ENCODE peak calls at places on chromosomes 11 and 22, in six cellular contexts. W is A549, T is WTC11, V is GM12878, R is SK-N-SH, H is K562. C is an unnamed sample.

GRCh38 chr22:42964994-42965699 is 49.8 kb downstream of the PACSIN2 start:
- DNase-seq in W (no peak), T (peak), V (no peak), R (no peak), H (no peak), C (no peak)

GRCh38 chr11:33044281-33044680 is 4.9 kb downstream of the TCP11L1 start:
- DNase-seq in W (peak), T (no peak), V (no peak), R (no peak), H (no peak), C (no peak)

GRCh38 chr11:130613396-130613795 is 165.0 kb downstream of the ADAMTS15 start:
- DNase-seq in W (no peak), T (no peak), V (no peak), R (no peak), H (no peak), C (no peak)

GRCh38 chr11:121365304-121365703 is 72.7 kb downstream of the SC5D start:
- DNase-seq in W (no peak), T (no peak), V (no peak), R (no peak), H (no peak), C (no peak)

GRCh38 chr11:28690746-28691145 is 582.6 kb downstream of the METTL15 start:
- DNase-seq in W (no peak), T (no peak), V (no peak), R (no peak), H (no peak), C (no peak)

GRCh38 chr11:41382927-41383326 is 76.5 kb downstream of the LRRC4C start:
- DNase-seq in W (no peak), T (no peak), V (no peak), R (no peak), H (no peak), C (no peak)

GRCh38 chr11:61973603-61974162 is 6.2 kb upstream of the FTH1 start:
- DNase-seq in W (no peak), T (no peak), V (no peak), R (no peak), H (peak), C (no peak)

GRCh38 chr11:132125855-132126841 is 755.7 kb downstream of the NTM start:
- DNase-seq in W (no peak), T (no peak), V (no peak), R (peak), H (no peak), C (no peak)

GRCh38 chr11:122598971-122599370 is 56.6 kb upstream of the UBASH3B start:
- DNase-seq in W (peak), T (no peak), V (no peak), R (no peak), H (no peak), C (no peak)

GRCh38 chr11:122592641-122593040 is 62.9 kb upstream of the UBASH3B start:
- DNase-seq in W (no peak), T (no peak), V (no peak), R (no peak), H (no peak), C (no peak)

GRCh38 chr11:122599434-122599833 is 56.1 kb upstream of the UBASH3B start:
- DNase-seq in W (peak), T (no peak), V (no peak), R (no peak), H (no peak), C (no peak)

GRCh38 chr11:122595246-122595645 is 60.3 kb upstream of the UBASH3B start:
- DNase-seq in W (no peak), T (no peak), V (no peak), R (no peak), H (no peak), C (no peak)

GRCh38 chr11:122593473-122594420 is 61.8 kb upstream of the UBASH3B start:
- DNase-seq in W (no peak), T (no peak), V (no peak), R (no peak), H (no peak), C (no peak)
- TF ChIP-seq MAX in W (no peak), T (no peak), V (no peak), R (no peak), H (no peak), C (no peak)

GRCh38 chr11:87265132-87265531 is 227.4 kb downstream of the TMEM135 start:
- DNase-seq in W (no peak), T (no peak), V (no peak), R (no peak), H (no peak), C (no peak)
- TF ChIP-seq MAX in W (no peak), T (no peak), V (no peak), R (no peak), H (no peak), C (no peak)

DNA sequence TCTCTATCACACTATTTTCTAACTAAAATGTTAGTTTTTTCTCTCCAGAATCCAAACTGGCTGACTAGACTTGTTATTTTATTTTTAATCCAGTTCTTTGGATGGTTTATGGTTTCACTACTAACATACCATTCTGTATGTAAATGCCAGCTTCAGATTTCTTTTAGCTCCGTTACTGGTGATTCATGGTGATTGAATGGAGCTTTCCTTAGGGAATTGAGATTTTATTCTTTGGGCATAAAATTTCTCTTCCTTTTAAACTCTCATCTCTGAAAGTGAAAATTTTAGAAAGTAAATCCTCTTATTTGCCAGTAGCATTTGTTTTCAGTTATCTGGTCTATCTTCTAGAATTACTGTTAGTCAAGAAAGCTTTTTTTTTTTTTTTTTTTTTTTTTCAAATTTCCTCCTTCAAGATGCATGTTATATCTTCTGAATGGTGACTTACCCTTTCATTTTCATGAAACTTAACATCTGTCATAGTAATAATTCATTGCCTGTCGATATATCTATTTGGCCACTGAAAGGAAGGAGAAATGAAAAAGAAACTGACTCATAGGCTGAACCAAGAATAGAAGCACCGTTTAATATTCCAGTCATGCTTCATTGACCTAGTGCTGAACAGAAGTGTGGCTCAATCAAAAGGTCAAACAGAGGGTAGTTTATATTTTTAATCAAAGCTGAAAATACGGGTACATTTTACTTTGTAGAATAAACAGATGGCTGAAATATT is 6.4 kb downstream of the ENDOD1 start:
- DNase-seq in W (no peak), T (no peak), V (peak), R (no peak), H (no peak), C (peak)
- TF ChIP-seq MAX in W (no peak), T (no peak), V (no peak), R (peak), H (no peak), C (no peak)

DNA sequence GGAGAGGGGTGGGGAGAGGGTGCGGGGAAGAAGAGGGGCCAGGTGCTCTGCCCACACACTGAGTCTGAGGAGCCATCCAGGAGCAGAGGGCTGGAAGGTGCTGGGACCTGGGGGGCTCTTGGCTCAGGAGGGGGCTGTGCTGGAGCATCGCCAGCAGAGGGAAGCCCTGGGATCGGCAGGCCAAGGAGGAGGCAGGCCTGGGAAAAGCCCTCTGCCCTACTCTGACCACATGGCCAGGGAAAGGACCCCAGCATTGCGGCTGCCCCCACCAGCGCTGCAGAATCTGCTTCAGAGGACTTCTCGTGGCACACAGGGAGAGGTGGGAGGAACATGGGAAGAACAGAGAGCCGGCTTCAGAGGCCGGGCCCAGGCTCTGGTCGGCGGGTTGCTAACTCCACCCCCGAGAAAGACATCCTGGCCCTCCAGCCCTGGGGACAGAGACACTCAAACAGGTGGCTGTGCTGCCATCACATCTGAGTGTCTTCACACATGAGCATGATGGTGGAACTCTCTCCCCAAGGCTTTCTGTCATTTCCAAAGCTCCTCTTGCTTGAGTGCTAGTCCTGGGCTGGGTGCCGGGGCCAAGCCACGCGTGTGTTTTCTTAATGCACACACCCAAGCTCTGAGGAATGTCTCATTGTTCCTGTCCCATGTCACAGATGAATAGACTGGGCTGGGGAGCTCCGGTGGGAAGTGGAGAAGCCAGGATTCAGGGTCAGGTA is 1378.0 kb downstream of the BRD1 start:
- DNase-seq in W (peak), T (no peak), V (no peak), R (no peak), H (no peak), C (no peak)
- TF ChIP-seq MAX in W (no peak), T (no peak), V (no peak), R (no peak), H (no peak), C (no peak)

GRCh38 chr11:111870887-111871692 is at the start of gene ALG9:
- DNase-seq in W (peak), T (peak), V (peak), R (peak), H (peak), C (peak)
- TF ChIP-seq MAX in W (peak), T (no peak), V (no peak), R (peak), H (peak), C (peak)

GRCh38 chr22:41383085-41383484 is 1.3 kb downstream of the TEF start:
- DNase-seq in W (no peak), T (no peak), V (no peak), R (no peak), H (no peak), C (no peak)

GRCh38 chr22:41380993-41381328 is 781 bp upstream of the TEF start:
- DNase-seq in W (peak), T (no peak), V (no peak), R (no peak), H (peak), C (no peak)

GRCh38 chr22:41382610-41383009 is 868 bp downstream of the TEF start:
- DNase-seq in W (no peak), T (no peak), V (no peak), R (no peak), H (no peak), C (no peak)

GRCh38 chr22:41381329-41382097 is at the start of gene TEF:
- DNase-seq in W (peak), T (peak), V (peak), R (peak), H (peak), C (peak)

DNA sequence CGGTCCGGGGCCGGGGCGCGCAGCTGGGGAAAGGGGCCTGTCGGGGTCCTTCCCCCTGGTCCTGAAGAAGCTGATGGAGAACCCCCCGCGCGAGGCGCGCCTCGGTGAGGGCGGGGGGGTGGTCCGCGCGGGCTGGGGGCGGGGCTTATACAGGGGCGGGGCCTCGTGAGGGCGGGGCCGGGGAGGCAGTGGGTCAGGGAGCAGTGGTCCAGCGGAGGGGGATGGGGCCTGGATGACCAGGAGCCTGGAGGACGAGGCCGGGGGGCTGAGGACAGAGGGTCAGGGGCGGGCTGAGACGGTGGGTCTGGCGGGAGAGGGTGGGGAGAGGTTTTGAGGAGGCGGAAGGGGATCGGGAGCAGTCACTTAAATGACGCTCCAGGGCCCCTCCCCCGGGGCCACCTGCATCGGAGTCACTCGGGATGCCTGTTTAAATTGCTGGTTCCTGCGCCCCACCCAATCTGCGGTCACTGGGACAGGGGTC is 396 bp downstream of the TEF start:
- DNase-seq in W (peak), T (peak), V (no peak), R (peak), H (peak), C (no peak)
- TF ChIP-seq MAX in W (no peak), T (no peak), V (no peak), R (no peak), H (no peak), C (no peak)

GRCh38 chr11:35373284-35373933 is 45.9 kb downstream of the SLC1A2 start:
- DNase-seq in W (peak), T (no peak), V (no peak), R (peak), H (no peak), C (no peak)
- TF ChIP-seq MAX in W (no peak), T (no peak), V (no peak), R (no peak), H (no peak), C (no peak)

DNA sequence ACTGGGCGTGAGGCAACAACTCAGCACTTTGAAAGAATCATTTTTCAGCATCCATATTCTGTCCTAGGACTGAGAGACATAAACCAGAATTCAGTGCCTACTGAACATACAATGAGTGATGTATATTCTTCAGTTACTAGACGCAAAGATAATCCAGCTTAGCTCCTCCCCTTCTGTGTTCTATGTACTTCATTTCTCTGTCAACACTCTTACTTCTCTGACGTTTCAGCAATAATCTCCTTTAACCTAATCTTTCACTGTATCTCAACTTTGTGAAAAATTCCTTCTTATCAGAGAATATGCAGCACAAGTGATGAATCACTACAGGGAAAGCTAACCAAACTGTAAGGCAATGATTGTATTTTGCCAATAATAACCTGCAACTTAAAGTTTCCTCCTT is 2.5 kb upstream of the OR51B5 start:
- DNase-seq in W (no peak), T (no peak), V (no peak), R (no peak), H (no peak), C (no peak)
- TF ChIP-seq MAX in W (no peak), T (no peak), V (no peak), R (no peak), H (no peak), C (no peak)